ENCODE peak calls at places on chromosomes 1 and 21, in seven cellular contexts. L is activated CD4-positive, alpha-beta T cell treated with anti-CD3 and anti-CD28 coated beads, Interleukin-2, amount 10 ng/mL, durations not matched to agents 7 days and 5 days; S is suprapubic skin; O is activated T-cell treated with anti-CD3 and anti-CD28 coated beads, Interleukin-2, amount 50 U/mL, for 48 hours; B is CD8-positive, alpha-beta T cell; K is NCI-H1694; N is activated CD8-positive, alpha-beta memory T cell treated with anti-CD3 and anti-CD28 coated beads, Interleukin-2, amount 50 U/mL, for 48 hours. D is an unnamed sample.

GRCh38 chr1:12460121-12460520 is 157.9 kb downstream of the DHRS3 start:
- DNase-seq in L (no peak), S (no peak), O (no peak), B (no peak), K (no peak), N (no peak), D (no peak)

GRCh38 chr21:44285102-44285501 is 574 bp upstream of the AIRE start:
- DNase-seq in L (no peak), S (no peak), O (no peak), B (no peak), K (no peak), N (no peak), D (no peak)

GRCh38 chr1:40049745-40050144 is 9.2 kb downstream of the CAP1 start:
- DNase-seq in L (no peak), S (no peak), O (no peak), B (no peak), K (no peak), N (no peak), D (no peak)

GRCh38 chr21:44686000-44686781 is 4.2 kb upstream of the KRTAP12-1 start:
- DNase-seq in L (no peak), S (peak), O (no peak), B (no peak), K (no peak), N (no peak), D (no peak)

GRCh38 chr1:151060241-151061011 is at the start of gene MLLT11:
- DNase-seq in L (no peak), S (no peak), O (peak), B (peak), K (peak), N (peak), D (peak)

GRCh38 chr1:17075470-17076255 is 21.8 kb upstream of the SDHB start:
- DNase-seq in L (peak), S (no peak), O (peak), B (no peak), K (no peak), N (no peak), D (no peak)

GRCh38 chr1:29849038-29849750 is 612.9 kb downstream of the PTPRU start:
- DNase-seq in L (peak), S (no peak), O (peak), B (peak), K (no peak), N (peak), D (peak)

GRCh38 chr1:4691766-4692405 is 37.5 kb downstream of the AJAP1 start:
- DNase-seq in L (no peak), S (no peak), O (no peak), B (no peak), K (no peak), N (no peak), D (no peak)

GRCh38 chr1:29706936-29707335 is 470.6 kb downstream of the PTPRU start:
- DNase-seq in L (peak), S (no peak), O (peak), B (no peak), K (peak), N (peak), D (no peak)